ENCODE peak calls at places on chromosomes 13 and 19, in four cellular contexts. V, I, H and L are unnamed samples. For H3K4me1, the result is how much of the 10 kb centered on the place peaks cover.

GRCh38 chr13:33611016-33611805 is 206.7 kb upstream of the RFC3 start:
- DNase-seq in V (no peak), I (peak), H (no peak), L (no peak)

GRCh38 chr13:29571876-29572570 is 23.5 kb downstream of the SLC7A1 start:
- DNase-seq in V (no peak), I (no peak), H (no peak), L (no peak)

GRCh38 chr19:13057744-13058143 is 44.9 kb downstream of the LYL1 start:
- DNase-seq in V (peak), I (no peak), H (no peak), L (no peak)

GRCh38 chr19:8663920-8664670 is 33.7 kb downstream of the NFILZ start:
- DNase-seq in V (no peak), I (no peak), H (no peak), L (no peak)

GRCh38 chr13:32587774-32588165 is 1.5 kb downstream of the PDS5B start:
- DNase-seq in V (no peak), I (no peak), H (peak), L (no peak)

GRCh38 chr19:57056972-57057371 is 62.8 kb upstream of the USP29 start:
- DNase-seq in V (no peak), I (no peak), H (no peak), L (no peak)

GRCh38 chr13:112447306-112447705 is 71.2 kb downstream of the SPACA7 start:
- DNase-seq in V (no peak), I (no peak), H (no peak), L (no peak)

GRCh38 chr19:45059258-45059965 is 16.9 kb downstream of the ZNF296 start:
- DNase-seq in V (peak), I (peak), H (peak), L (no peak)

GRCh38 chr19:34120846-34121639 is 51.3 kb upstream of the LSM14A start:
- DNase-seq in V (no peak), I (peak), H (peak), L (no peak)

GRCh38 chr13:52127783-52128702 is 830 bp downstream of the NEK5 start:
- DNase-seq in V (peak), I (peak), H (peak), L (no peak)

GRCh38 chr19:4636761-4637160 is 2.6 kb upstream of the TNFAIP8L1 start:
- DNase-seq in V (no peak), I (no peak), H (no peak), L (no peak)

GRCh38 chr13:51066091-51066831 is 44.8 kb downstream of the C13orf42 start:
- DNase-seq in V (no peak), I (no peak), H (peak), L (no peak)

GRCh38 chr19:8017808-8018207 is 12.4 kb upstream of the ELAVL1 start:
- DNase-seq in V (peak), I (no peak), H (no peak), L (no peak)

GRCh38 chr19:23817519-23817918 is 58.8 kb upstream of the ZNF681 start:
- DNase-seq in V (no peak), I (peak), H (peak), L (no peak)

GRCh38 chr19:15195381-15195964 is 5.3 kb downstream of the NOTCH3 start:
- DNase-seq in V (peak), I (peak), H (peak), L (peak)

GRCh38 chr13:42405665-42406390 is 133.9 kb downstream of the AKAP11 start:
- DNase-seq in V (no peak), I (no peak), H (peak), L (peak)

GRCh38 chr19:50975766-50976165 is 6.4 kb upstream of the KLK6 start:
- DNase-seq in V (no peak), I (no peak), H (peak), L (peak)

GRCh38 chr13:79989251-79989661 is 351.7 kb downstream of the SPRY2 start:
- DNase-seq in V (no peak), I (no peak), H (peak), L (no peak)

GRCh38 chr19:54137913-54138776 is 583 bp downstream of the CNOT3 start:
- DNase-seq in V (peak), I (peak), H (no peak), L (no peak)

GRCh38 chr13:96539791-96540190 is 449.9 kb downstream of the HS6ST3 start:
- DNase-seq in V (no peak), I (no peak), H (no peak), L (no peak)

GRCh38 chr19:42301646-42302204 is at the start of gene PRR19:
- DNase-seq in V (no peak), I (no peak), H (no peak), L (no peak)

GRCh38 chr13:98532254-98532653 is 44.7 kb downstream of the STK24 start:
- DNase-seq in V (no peak), I (no peak), H (no peak), L (no peak)
- H3K4me1 ChIP-seq in V (under half), I (under half), H (under half), L (under half)

GRCh38 chr13:46388308-46388707 is 1.3 kb upstream of the RUBCNL start:
- DNase-seq in V (no peak), I (no peak), H (no peak), L (no peak)
- H3K4me1 ChIP-seq in V (under half), I (under half), H (under half), L (under half)

GRCh38 chr13:23755040-23755439 is 134.2 kb downstream of the MIPEP start:
- DNase-seq in V (no peak), I (no peak), H (no peak), L (no peak)

GRCh38 chr13:23763328-23763727 is 125.9 kb downstream of the MIPEP start:
- DNase-seq in V (no peak), I (no peak), H (no peak), L (no peak)

GRCh38 chr13:23754506-23754905 is 134.7 kb downstream of the MIPEP start:
- DNase-seq in V (no peak), I (no peak), H (no peak), L (no peak)

GRCh38 chr13:23760000-23760399 is 129.2 kb downstream of the MIPEP start:
- DNase-seq in V (no peak), I (no peak), H (no peak), L (no peak)

DNA sequence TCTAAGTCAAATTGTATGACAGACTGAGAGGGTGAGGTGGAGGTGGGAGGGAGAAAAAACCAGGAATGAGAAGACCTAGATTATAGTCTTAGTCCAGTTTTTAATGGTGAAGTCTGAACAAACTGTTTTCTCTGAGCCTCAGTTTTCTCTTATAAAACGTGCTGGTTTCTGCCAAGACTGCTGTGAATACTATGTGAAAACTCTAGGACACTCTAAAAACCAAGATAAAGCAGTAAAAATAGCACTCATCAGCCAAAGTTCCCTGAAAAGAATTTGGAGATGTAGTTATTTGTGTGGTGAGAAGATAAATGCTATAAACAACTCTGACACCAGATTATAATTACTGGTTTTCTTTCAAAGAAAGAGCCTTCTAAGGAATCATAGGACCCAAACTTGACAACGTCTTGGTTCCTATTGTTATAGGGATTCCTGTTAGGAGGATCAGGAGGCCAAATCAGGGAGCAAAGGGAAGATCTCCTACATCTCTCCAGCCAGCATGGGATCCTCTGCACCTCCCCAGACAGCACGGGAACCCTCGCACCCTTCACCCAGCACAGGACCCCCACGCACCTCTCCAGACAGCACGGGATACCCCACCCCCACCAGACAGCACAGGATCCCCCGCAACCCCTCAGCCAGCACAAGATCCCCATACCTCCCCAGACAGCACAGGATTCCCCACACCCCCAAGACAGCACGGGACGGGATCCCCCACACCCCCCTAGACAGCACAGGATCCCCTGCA is 130.2 kb downstream of the MIPEP start:
- DNase-seq in V (no peak), I (no peak), H (no peak), L (no peak)
- H3K4me1 ChIP-seq in V (under half), I (under half), H (under half), L (under half)

GRCh38 chr13:23516706-23517105 is 53.5 kb upstream of the TNFRSF19 start:
- DNase-seq in V (no peak), I (no peak), H (no peak), L (no peak)
- H3K4me1 ChIP-seq in V (under half), I (under half), H (under half), L (under half)

GRCh38 chr13:59666504-59666903 is 497.2 kb downstream of the DIAPH3 start:
- DNase-seq in V (no peak), I (no peak), H (no peak), L (no peak)

GRCh38 chr13:59673301-59673700 is 490.4 kb downstream of the DIAPH3 start:
- DNase-seq in V (no peak), I (no peak), H (no peak), L (no peak)

GRCh38 chr13:59674616-59675015 is 489.1 kb downstream of the DIAPH3 start:
- DNase-seq in V (no peak), I (no peak), H (no peak), L (no peak)

GRCh38 chr13:59672445-59672844 is 491.3 kb downstream of the DIAPH3 start:
- DNase-seq in V (no peak), I (no peak), H (no peak), L (no peak)

DNA sequence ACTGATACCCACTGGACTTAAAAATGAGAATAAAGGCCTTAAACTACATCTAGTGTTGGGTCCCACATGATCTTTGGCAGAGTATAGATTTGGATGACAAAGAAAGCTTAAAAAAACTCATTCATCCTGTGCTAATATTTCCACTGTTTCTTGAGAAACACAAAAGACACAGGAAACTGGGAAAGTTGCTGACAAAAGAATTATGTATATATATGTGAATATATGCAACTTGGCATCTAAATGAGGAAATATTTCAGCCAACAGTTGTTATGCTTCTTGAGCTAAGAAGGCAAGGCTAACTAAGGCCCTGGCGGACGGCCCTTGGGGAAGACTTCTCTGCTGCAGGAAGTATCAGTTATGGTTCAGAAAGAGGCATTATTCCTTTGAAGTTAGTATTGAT is 491.9 kb downstream of the DIAPH3 start:
- DNase-seq in V (no peak), I (no peak), H (no peak), L (no peak)
- H3K4me1 ChIP-seq in V (under half), I (under half), H (under half), L (under half)

GRCh38 chr19:2237051-2237868 is 636 bp downstream of the SF3A2 start:
- DNase-seq in V (no peak), I (no peak), H (no peak), L (no peak)

GRCh38 chr19:2235396-2236284 is 489 bp downstream of the PLEKHJ1 start:
- DNase-seq in V (peak), I (peak), H (no peak), L (no peak)

GRCh38 chr19:2235026-2235395 is 1.1 kb downstream of the PLEKHJ1 start:
- DNase-seq in V (no peak), I (no peak), H (peak), L (no peak)

GRCh38 chr19:2237869-2238153 is 1.2 kb downstream of the SF3A2 start:
- DNase-seq in V (no peak), I (no peak), H (no peak), L (no peak)

DNA sequence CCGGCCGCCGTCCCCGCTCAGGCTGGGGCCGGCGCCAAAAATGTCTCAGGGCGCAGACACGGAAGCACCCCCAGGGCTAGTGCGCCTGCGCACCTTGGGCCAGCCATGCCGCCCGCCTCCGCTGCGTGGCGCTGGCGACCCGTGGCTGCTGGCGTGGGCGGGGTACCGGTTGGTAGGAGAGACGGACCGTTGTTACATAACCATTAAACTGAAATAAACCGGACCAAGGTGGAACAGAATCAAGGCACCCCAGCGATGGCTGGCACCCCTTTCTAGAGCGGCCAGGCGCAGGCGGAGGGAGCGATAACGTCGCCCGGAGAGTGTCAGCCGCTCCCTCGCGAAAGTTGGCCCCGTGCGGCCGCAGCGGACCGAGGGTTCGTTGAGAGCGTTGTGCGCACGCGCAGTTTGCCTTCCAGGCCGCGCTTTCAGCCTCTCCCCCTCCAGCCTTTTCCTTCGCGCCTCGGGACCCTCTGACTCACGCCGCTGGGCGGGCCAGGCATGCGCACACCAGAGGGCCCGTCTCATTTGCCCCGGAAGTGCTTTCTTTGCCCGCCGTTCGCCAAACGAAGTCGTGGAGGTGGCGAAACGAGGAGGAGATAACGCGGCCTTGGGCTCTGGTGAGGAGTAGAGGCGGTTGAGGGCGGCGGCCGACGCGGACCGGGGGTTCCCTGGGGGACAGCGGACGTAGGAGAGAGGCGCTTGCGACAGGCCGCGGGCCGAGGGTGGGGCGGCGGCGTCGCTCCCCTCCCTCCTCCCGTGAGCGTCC is at the start of the genes PLEKHJ1 and SF3A2:
- DNase-seq in V (peak), I (peak), H (peak), L (peak)
- H3K4me1 ChIP-seq in V (half or more), I (half or more), H (under half), L (under half)

GRCh38 chr19:18322759-18323460 is at the start of gene LSM4:
- DNase-seq in V (peak), I (peak), H (peak), L (peak)
- H3K4me1 ChIP-seq in V (half or more), I (half or more), H (under half), L (under half)